ENCODE peak calls at places on chromosomes 7 and 10, in four cellular contexts. F is AG04450, N is adrenal gland, O is left lung. D is an unnamed sample.

GRCh38 chr10:59177862-59178235 is 1.4 kb downstream of the PHYHIPL start:
- DNase-seq in F (no peak), N (no peak), O (no peak), D (no peak)

GRCh38 chr10:44715081-44715480 is 196.1 kb upstream of the TMEM72 start:
- DNase-seq in F (peak; percentile 47), N (no peak), O (no peak), D (no peak)

GRCh38 chr7:751826-752225 is 24.7 kb upstream of the PRKAR1B start:
- DNase-seq in F (no peak), N (no peak), O (peak; percentile 36), D (no peak)

GRCh38 chr7:665751-666453 is 60.6 kb upstream of the DNAAF5 start:
- DNase-seq in F (no peak), N (no peak), O (no peak), D (peak; percentile 51)

GRCh38 chr10:88525371-88526079 is 57.6 kb downstream of the RNLS start:
- DNase-seq in F (no peak), N (peak; percentile 58), O (no peak), D (peak; percentile 52)

GRCh38 chr7:11492307-11492706 is 339.7 kb downstream of the THSD7A start:
- DNase-seq in F (no peak), N (no peak), O (no peak), D (no peak)

GRCh38 chr10:20257422-20257821 is 441.2 kb downstream of the PLXDC2 start:
- DNase-seq in F (no peak), N (no peak), O (no peak), D (no peak)

GRCh38 chr7:121954803-121955202 is 81.8 kb downstream of the PTPRZ1 start:
- DNase-seq in F (peak; percentile 41), N (no peak), O (no peak), D (no peak)

GRCh38 chr10:62199584-62199983 is 69.1 kb downstream of the RTKN2 start:
- DNase-seq in F (no peak), N (no peak), O (no peak), D (no peak)

GRCh38 chr10:114181971-114182370 is 2.8 kb downstream of the TDRD1 start:
- DNase-seq in F (no peak), N (no peak), O (no peak), D (no peak)

GRCh38 chr10:114183563-114183962 is 4.4 kb downstream of the TDRD1 start:
- DNase-seq in F (no peak), N (no peak), O (no peak), D (no peak)

GRCh38 chr10:114180937-114181336 is 1.8 kb downstream of the TDRD1 start:
- DNase-seq in F (no peak), N (no peak), O (no peak), D (no peak)

GRCh38 chr10:114188001-114188400 is 8.8 kb downstream of the TDRD1 start:
- DNase-seq in F (no peak), N (no peak), O (no peak), D (no peak)

GRCh38 chr10:114184276-114184675 is 5.1 kb downstream of the TDRD1 start:
- DNase-seq in F (no peak), N (no peak), O (no peak), D (no peak)
- TF ChIP-seq CTCF in F (no peak), N (no peak), O (no peak), D (no peak)

GRCh38 chr10:106537866-106538265 is 626.6 kb downstream of the SORCS1 start:
- DNase-seq in F (no peak), N (no peak), O (no peak), D (no peak)

GRCh38 chr10:106540606-106541005 is 623.9 kb downstream of the SORCS1 start:
- DNase-seq in F (no peak), N (no peak), O (no peak), D (no peak)

GRCh38 chr10:106535304-106535964 is 629.1 kb downstream of the SORCS1 start:
- DNase-seq in F (no peak), N (no peak), O (no peak), D (no peak)
- H3K9me3 ChIP-seq in F (no peaks in the 10 kb centered on the region), N (no peaks in the 10 kb centered on the region), O (no peaks in the 10 kb centered on the region), D (no peaks in the 10 kb centered on the region)

GRCh38 chr7:141974831-141975230 is 1.3 kb upstream of the TAS2R38 start:
- DNase-seq in F (no peak), N (no peak), O (no peak), D (no peak)

GRCh38 chr7:141975806-141976523 is 2.4 kb upstream of the TAS2R38 start:
- DNase-seq in F (no peak), N (peak; percentile 65), O (peak; percentile 93), D (peak; percentile 69)

GRCh38 chr7:141978351-141978750 is 4.8 kb upstream of the TAS2R38 start:
- DNase-seq in F (no peak), N (no peak), O (no peak), D (no peak)

GRCh38 chr7:141979611-141980010 is 6.0 kb upstream of the TAS2R38 start:
- DNase-seq in F (no peak), N (no peak), O (no peak), D (no peak)

DNA sequence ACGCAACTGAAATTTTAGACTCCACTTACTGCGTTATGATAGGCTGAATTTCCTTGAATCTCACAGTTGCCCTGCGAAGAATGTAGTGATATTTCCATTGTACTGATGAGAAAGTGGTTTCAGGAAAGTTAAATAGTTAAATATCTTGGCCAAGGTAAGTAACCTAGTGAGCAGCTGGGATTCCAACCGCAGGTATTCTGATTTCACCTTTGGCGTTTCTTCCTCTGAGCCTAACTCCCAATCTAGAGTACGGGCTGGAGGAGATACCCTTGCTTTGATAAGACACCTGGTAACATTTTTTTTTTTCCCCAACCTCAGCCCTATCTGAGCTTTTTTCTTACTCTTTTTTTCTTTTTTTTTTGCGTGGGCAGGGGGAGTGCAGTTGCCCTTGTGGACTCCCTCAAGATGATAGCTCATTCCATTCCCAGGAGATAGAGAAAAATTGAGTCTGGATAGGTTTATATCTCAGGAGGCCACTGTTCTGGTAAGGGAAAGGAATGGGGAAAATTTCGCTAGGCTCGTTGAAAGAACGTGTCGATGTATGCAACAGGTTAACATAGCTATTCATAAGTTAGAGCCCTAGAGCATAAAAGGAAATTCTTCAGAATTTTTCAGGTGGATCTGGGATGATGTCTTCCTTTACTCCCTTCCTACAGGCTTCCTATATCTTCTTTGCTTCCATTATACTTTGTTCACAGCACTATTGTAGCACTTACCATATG is 3.1 kb upstream of the TAS2R38 start:
- DNase-seq in F (no peak), N (no peak), O (no peak), D (no peak)
- H3K4me3 ChIP-seq in F (no peak overlapping the region), N (no peak overlapping the region), O (peak overlapping the region; percentile 16), D (no peak overlapping the region)

DNA sequence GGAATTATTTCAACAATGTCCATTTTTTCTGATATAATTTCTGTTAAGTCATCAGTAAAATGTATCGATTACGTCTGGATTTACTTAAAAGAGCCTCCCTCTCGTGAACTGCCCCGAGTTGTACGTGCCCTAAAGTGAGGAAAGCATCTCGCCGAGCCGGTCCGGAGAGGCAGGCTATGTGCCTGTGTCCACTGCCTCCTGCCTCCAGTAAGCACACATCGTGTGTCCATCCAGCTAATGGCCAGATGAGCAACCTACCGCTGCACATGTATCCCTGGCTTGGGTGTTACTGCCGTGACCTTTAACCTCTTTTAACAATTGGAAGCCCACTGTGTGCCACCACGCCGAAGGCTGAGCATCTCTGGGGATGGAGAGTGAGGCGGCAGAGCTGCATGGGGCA is 23.2 kb upstream of the DNAJB6 start:
- DNase-seq in F (no peak), N (no peak), O (no peak), D (no peak)
- TF ChIP-seq CTCF in F (no peak), N (no peak), O (no peak), D (no peak)

GRCh38 chr10:42532996-42533395 is 105.4 kb downstream of the ZNF33B start:
- DNase-seq in F (no peak), N (no peak), O (no peak), D (no peak)
- H3K9me3 ChIP-seq in F (peaks cover 7% of the 10 kb centered on the region), N (peaks cover 7% of the 10 kb centered on the region), O (peaks cover 73% of the 10 kb centered on the region), D (peaks cover 18% of the 10 kb centered on the region)

DNA sequence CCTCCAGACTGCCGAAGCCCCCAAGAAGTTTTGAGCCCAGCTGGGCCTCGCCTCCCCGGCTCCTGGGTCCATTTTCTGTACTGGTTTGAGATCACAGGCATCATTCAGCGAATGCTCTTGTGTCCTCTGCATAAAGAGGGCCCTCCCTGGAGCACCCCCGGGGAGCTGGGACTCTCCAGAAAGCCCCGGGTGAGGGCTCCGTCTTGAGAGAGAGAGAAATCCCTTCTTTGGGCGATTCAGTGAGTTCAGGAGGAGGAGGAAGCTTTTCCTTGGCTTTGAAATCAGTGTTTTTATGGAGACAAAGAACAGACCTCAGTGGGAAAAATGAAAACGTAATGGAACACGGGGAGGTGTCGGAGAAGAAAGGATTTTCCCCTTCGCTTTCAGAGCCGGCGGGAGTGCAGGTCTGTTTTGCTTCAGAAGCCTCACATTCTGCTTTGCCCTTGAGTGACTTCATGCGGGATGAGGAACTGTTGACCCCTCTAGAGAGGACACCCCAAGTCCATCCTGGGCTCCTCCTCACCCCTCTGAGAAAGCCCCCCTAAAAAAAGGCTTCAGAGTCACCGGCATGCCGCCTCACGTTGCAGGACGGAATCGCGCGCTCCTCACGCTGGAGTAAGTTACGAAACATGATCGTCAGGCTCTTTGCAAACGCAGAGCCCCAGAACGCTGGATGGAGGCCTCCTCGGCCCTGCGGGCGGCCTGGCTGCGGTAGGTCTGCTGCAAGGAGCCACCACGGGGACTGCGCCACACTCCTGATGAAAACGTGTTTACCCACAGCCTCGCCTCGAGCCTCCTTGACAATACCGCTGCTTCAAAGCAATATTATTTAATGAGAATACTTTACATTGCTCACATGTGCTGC is 8.5 kb upstream of the AP5Z1 start:
- DNase-seq in F (no peak), N (no peak), O (peak; percentile 65), D (no peak)
- H3K4me3 ChIP-seq in F (no peak overlapping the region), N (no peak overlapping the region), O (no peak overlapping the region), D (no peak overlapping the region)

DNA sequence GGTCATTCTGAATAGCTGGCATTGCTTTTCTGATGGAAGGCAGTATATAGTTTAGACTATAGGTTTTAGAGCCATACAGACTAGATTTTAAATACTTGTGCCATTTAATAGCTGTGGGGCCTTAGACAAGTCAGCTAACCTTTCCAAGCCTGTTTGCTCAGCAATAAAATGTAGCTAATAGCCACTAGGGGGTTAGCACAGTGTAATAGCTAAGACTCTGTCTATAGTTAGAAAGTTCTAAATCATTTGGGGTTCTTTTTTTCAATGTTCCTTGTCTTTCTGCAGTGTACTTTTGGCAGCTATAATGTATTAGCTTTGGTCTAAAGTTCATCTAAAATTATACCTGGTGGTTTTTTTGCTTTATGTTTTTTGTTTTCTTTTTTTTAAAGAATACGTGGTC is 7.5 kb upstream of the KIFBP start:
- DNase-seq in F (no peak), N (no peak), O (no peak), D (no peak)
- TF ChIP-seq CTCF in F (peak; percentile 44), N (peak; percentile 12), O (no peak), D (peak; percentile 33)

GRCh38 chr10:42519761-42520460 is 118.5 kb downstream of the ZNF33B start:
- DNase-seq in F (no peak), N (no peak), O (no peak), D (no peak)
- H3K9me3 ChIP-seq in F (peaks cover 34% of the 10 kb centered on the region), N (peaks cover 28% of the 10 kb centered on the region), O (peaks cover 100% of the 10 kb centered on the region), D (peaks cover 49% of the 10 kb centered on the region)

DNA sequence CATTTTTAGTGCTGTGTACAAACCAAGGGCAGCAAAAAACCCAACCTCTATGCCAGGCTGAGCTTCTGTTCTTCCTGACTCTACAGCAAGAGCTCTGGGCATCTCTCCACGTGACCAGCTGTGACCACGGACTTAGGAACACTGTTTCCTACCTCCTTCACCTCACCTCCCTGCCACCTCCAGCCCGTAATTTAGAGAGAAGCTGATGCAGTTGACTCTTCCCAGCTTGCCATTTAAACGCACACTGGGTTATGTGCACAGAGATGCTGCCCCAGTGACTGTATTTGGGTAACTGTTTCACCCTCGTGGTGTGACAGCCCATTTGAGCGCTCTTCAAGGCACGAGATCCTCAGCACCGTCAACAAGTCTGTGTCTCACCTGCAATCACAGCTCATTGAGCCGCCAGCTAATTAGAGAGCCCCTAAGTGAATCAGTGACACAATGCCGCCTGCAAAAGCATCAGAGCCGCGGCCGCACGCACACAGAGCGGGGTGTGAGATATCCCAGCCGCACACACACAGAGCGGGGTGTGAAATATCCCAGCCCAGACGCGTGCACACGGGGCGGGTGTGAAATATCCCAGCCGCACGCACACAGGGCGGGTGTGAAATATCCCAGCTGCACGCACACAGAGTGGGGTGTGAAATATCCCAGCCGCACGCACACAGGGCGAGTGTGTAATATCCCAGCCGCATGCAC is 319.7 kb downstream of the PTPRN2 start:
- DNase-seq in F (no peak), N (no peak), O (peak; percentile 64), D (peak; percentile 35)
- H3K4me3 ChIP-seq in F (no peak overlapping the region), N (no peak overlapping the region), O (no peak overlapping the region), D (no peak overlapping the region)